ENCODE peak calls at places on chromosomes 11 and 22, in four cellular contexts. T, J, F and Z are unnamed samples.

GRCh38 chr11:118917488-118918127 is 8.1 kb downstream of the BCL9L start:
- DNase-seq in T (peak; percentile 95), J (peak; percentile 84), F (peak; percentile 95), Z (no peak)

GRCh38 chr11:34242037-34242625 is 115.7 kb downstream of the ABTB2 start:
- DNase-seq in T (no peak), J (no peak), F (no peak), Z (no peak)

GRCh38 chr11:122864386-122864785 is 18.2 kb upstream of the JHY start:
- DNase-seq in T (no peak), J (no peak), F (no peak), Z (no peak)

GRCh38 chr11:5663511-5663910 is 21.4 kb downstream of the TRIM5 start:
- DNase-seq in T (no peak), J (no peak), F (no peak), Z (no peak)

GRCh38 chr11:107787733-107788132 is 70.9 kb downstream of the SLC35F2 start:
- DNase-seq in T (no peak), J (no peak), F (no peak), Z (no peak)

GRCh38 chr22:31944700-31945477 is 554 bp downstream of the YWHAH start:
- DNase-seq in T (peak; percentile 12), J (peak; percentile 53), F (no peak), Z (peak; percentile 78)

GRCh38 chr11:19552100-19552499 is 160.5 kb upstream of the NAV2 start:
- DNase-seq in T (no peak), J (no peak), F (no peak), Z (no peak)

GRCh38 chr11:112277937-112278336 is 17.3 kb upstream of the PLET1 start:
- DNase-seq in T (no peak), J (no peak), F (peak; percentile 55), Z (no peak)

DNA sequence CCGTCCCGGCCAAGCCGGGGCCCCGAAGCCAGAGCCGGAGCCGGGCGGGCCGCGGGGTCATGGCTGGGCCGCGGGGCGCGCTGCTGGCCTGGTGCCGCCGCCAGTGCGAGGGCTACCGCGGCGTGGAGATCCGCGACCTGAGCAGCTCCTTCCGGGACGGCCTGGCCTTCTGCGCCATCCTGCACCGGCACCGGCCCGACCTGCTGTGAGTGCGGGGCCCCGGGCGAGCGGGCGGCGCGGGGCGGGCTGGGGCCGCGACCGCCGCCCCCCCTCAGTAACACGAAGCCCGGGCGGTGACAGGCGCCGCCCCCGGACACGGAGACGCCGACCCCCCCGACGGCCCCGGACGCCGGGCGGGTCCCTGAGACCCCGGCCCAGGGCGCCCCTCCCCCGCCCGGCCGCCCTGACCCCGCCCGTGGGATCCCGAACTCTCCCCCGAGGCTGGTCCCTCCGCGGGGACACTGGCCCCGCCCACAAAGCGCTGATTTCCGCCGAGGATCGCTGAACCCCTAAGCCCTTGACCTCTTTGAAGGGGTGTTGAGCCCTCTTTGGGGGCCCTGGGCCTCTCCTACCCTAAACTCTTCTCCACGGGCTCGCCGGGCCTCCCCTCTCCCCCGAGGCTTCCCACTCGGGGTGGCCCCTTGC is 389 bp downstream of the MICALL1 start:
- DNase-seq in T (no peak), J (peak; percentile 53), F (no peak), Z (no peak)
- H3K4me3 ChIP-seq in T (peak overlapping the region; percentile 63), J (peak overlapping the region; percentile 62), F (peak overlapping the region; percentile 86), Z (peak overlapping the region; percentile 82)

DNA sequence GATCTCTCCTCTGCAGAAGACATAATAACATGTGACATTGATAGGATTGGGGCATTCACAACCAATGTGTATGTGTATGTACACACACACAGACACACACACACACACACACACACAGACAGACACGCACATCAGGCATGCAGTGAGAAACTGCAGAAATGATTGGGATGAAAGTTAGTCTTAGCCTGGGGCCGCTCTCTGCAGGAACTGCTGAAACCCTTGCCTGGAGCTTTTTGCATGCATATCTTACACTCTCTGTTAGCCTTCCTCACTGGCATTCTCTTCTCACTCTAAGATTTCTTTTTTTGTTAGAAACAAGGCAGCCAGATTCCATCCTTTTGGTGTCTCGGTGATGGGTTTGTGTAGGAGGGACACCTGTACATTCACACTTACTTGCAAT is 337.9 kb downstream of the NELL1 start:
- DNase-seq in T (no peak), J (no peak), F (no peak), Z (no peak)
- TF ChIP-seq CTCF in T (no peak), J (no peak), F (no peak), Z (no peak)

GRCh38 chr22:39244496-39245129 is at the start of gene PDGFB:
- DNase-seq in T (no peak), J (peak; percentile 42), F (no peak), Z (peak; percentile 75)
- H3K4me3 ChIP-seq in T (peak within 1 kb of the TSS; percentile 10), J (peak within 1 kb of the TSS; percentile 32), F (peak within 1 kb of the TSS; percentile 22), Z (peak within 1 kb of the TSS; percentile 66)

GRCh38 chr22:17158568-17159503 is at the start of gene HDHD5:
- DNase-seq in T (peak; percentile 86), J (peak; percentile 93), F (peak; percentile 86), Z (peak; percentile 96)
- TF ChIP-seq CTCF in T (no peak), J (no peak), F (no peak), Z (no peak)

DNA sequence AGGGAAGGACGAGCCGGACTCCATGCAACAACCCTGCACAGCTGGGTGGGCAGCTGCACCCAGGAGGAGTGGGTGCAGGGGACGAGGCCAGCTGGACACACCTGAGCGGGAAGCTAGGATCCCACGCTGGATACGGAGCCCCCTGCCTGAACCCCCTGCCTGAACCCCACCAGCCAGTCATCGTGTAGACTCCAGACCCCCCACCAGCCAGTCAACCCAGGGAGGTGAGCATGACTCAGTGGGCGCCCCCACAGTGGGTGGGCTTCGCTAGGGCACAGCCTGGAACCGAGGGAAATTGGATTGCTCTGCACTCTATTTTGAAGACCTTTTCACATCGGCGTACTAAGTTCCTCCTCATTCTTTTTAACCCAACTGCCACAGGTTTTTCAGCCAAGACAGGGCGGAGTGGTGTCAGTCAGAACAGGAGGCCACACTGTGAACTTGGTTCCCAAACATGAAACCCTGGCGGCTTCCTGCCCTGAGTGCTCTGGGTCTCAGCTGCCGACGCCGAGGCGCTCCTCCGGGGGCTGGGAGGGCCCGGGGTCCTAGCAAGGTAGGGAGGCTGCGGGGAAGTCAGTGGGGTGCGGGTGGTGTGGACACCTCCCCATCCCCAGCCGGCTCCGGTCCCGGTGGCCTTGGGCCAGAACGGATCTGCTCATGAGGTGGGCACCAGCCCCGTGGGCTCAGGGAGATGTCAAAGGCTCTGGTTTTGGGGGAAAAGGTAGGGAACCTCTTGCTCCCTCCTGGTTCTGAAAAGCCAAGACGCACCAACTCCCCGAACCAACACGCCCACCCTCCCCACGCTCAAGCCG is 57.0 kb downstream of the BRD1 start:
- DNase-seq in T (no peak), J (no peak), F (no peak), Z (no peak)
- H3K4me3 ChIP-seq in T (no peak overlapping the region), J (no peak overlapping the region), F (no peak overlapping the region), Z (no peak overlapping the region)

GRCh38 chr11:8036986-8037385 is 44.0 kb upstream of the TUB start:
- DNase-seq in T (no peak), J (no peak), F (no peak), Z (no peak)
- TF ChIP-seq CTCF in T (no peak), J (no peak), F (no peak), Z (no peak)

GRCh38 chr22:25084405-25085107 is 115.1 kb upstream of the CRYBB3 start:
- DNase-seq in T (no peak), J (no peak), F (no peak), Z (no peak)
- H3K4me3 ChIP-seq in T (no peak overlapping the region), J (no peak overlapping the region), F (no peak overlapping the region), Z (no peak overlapping the region)

GRCh38 chr11:68670208-68670992 is 13.9 kb upstream of the GAL start:
- DNase-seq in T (no peak), J (no peak), F (no peak), Z (no peak)
- TF ChIP-seq CTCF in T (no peak), J (no peak), F (no peak), Z (no peak)